ENCODE peak calls at places on chromosomes 1 and 21, in eight cellular contexts. One of them, this sample, is unnamed.

GRCh38 chr1:110962892-110963665 is 643 bp downstream of the LRIF1 start:
- DNase-seq in cardiac muscle cell: peak; percentile 63
- DNase-seq in pancreas: peak; percentile 49
- DNase-seq in tibial artery: peak; percentile 73
- DNase-seq in lower lobe of right lung: peak; percentile 72
- DNase-seq in spleen: peak; percentile 92
- DNase-seq in OCI-LY7: peak; percentile 19
- DNase-seq in AG04450: peak; percentile 57
- DNase-seq in this sample: peak; percentile 37

GRCh38 chr1:24768873-24769605 is 23.8 kb downstream of the CLIC4 start:
- DNase-seq in tibial artery: no peak
- DNase-seq in pancreas: no peak
- DNase-seq in OCI-LY7: no peak
- DNase-seq in lower lobe of right lung: no peak
- DNase-seq in cardiac muscle cell: no peak
- DNase-seq in spleen: no peak
- DNase-seq in AG04450: no peak
- DNase-seq in this sample: no peak

GRCh38 chr1:33094971-33095604 is 14.1 kb downstream of the AZIN2 start:
- DNase-seq in pancreas: peak; percentile 41
- DNase-seq in OCI-LY7: peak; percentile 37
- DNase-seq in tibial artery: no peak
- DNase-seq in lower lobe of right lung: no peak
- DNase-seq in spleen: no peak
- DNase-seq in cardiac muscle cell: peak; percentile 64
- DNase-seq in AG04450: peak; percentile 29
- DNase-seq in this sample: peak; percentile 56

GRCh38 chr1:234111458-234112142 is 207.1 kb downstream of the SLC35F3 start:
- DNase-seq in AG04450: no peak
- DNase-seq in cardiac muscle cell: peak; percentile 83
- DNase-seq in OCI-LY7: no peak
- DNase-seq in pancreas: no peak
- DNase-seq in spleen: no peak
- DNase-seq in tibial artery: no peak
- DNase-seq in lower lobe of right lung: peak; percentile 47
- DNase-seq in this sample: no peak

GRCh38 chr1:168743001-168743400 is 14.0 kb upstream of the DPT start:
- DNase-seq in tibial artery: no peak
- DNase-seq in spleen: no peak
- DNase-seq in lower lobe of right lung: no peak
- DNase-seq in pancreas: no peak
- DNase-seq in AG04450: no peak
- DNase-seq in OCI-LY7: no peak
- DNase-seq in cardiac muscle cell: no peak
- DNase-seq in this sample: no peak

GRCh38 chr1:55061000-55061705 is 21.8 kb downstream of the PCSK9 start:
- DNase-seq in AG04450: no peak
- DNase-seq in lower lobe of right lung: no peak
- DNase-seq in spleen: no peak
- DNase-seq in pancreas: no peak
- DNase-seq in cardiac muscle cell: no peak
- DNase-seq in tibial artery: no peak
- DNase-seq in OCI-LY7: no peak
- DNase-seq in this sample: no peak

GRCh38 chr1:247576514-247576913 is 11.6 kb upstream of the OR2G2 start:
- DNase-seq in cardiac muscle cell: peak; percentile 4
- DNase-seq in pancreas: no peak
- DNase-seq in OCI-LY7: peak; percentile 11
- DNase-seq in lower lobe of right lung: no peak
- DNase-seq in tibial artery: no peak
- DNase-seq in spleen: no peak
- DNase-seq in AG04450: no peak
- DNase-seq in this sample: peak; percentile 8

GRCh38 chr21:32524010-32524719 is 61.2 kb downstream of the TCP10L start:
- DNase-seq in AG04450: no peak
- DNase-seq in lower lobe of right lung: no peak
- DNase-seq in spleen: no peak
- DNase-seq in pancreas: no peak
- DNase-seq in OCI-LY7: no peak
- DNase-seq in tibial artery: no peak
- DNase-seq in cardiac muscle cell: no peak
- DNase-seq in this sample: peak; percentile 30

GRCh38 chr1:245645406-245645805 is 490.6 kb downstream of the KIF26B start:
- DNase-seq in tibial artery: no peak
- DNase-seq in lower lobe of right lung: no peak
- DNase-seq in OCI-LY7: no peak
- DNase-seq in cardiac muscle cell: no peak
- DNase-seq in spleen: no peak
- DNase-seq in pancreas: no peak
- DNase-seq in AG04450: no peak
- DNase-seq in this sample: no peak

GRCh38 chr1:26265405-26265804 is 14.5 kb upstream of the SH3BGRL3 start:
- DNase-seq in lower lobe of right lung: no peak
- DNase-seq in cardiac muscle cell: no peak
- DNase-seq in AG04450: no peak
- DNase-seq in tibial artery: no peak
- DNase-seq in pancreas: no peak
- DNase-seq in spleen: no peak
- DNase-seq in OCI-LY7: no peak
- DNase-seq in this sample: no peak

GRCh38 chr1:95407864-95408291 is 173.9 kb downstream of the RWDD3 start:
- DNase-seq in lower lobe of right lung: no peak
- DNase-seq in cardiac muscle cell: no peak
- DNase-seq in spleen: no peak
- DNase-seq in OCI-LY7: no peak
- DNase-seq in AG04450: no peak
- DNase-seq in tibial artery: no peak
- DNase-seq in pancreas: no peak
- DNase-seq in this sample: no peak

GRCh38 chr1:201471772-201472171 is 2.8 kb upstream of the PHLDA3 start:
- DNase-seq in AG04450: no peak
- DNase-seq in tibial artery: no peak
- DNase-seq in OCI-LY7: no peak
- DNase-seq in lower lobe of right lung: no peak
- DNase-seq in pancreas: no peak
- DNase-seq in cardiac muscle cell: no peak
- DNase-seq in spleen: no peak
- DNase-seq in this sample: peak; percentile 71

GRCh38 chr1:175978926-175979325 is 228.2 kb downstream of the COP1 start:
- DNase-seq in pancreas: no peak
- DNase-seq in lower lobe of right lung: no peak
- DNase-seq in OCI-LY7: no peak
- DNase-seq in spleen: no peak
- DNase-seq in tibial artery: no peak
- DNase-seq in AG04450: no peak
- DNase-seq in cardiac muscle cell: no peak
- DNase-seq in this sample: no peak

GRCh38 chr1:198927129-198927528 is 288.3 kb downstream of the PTPRC start:
- DNase-seq in AG04450: no peak
- DNase-seq in OCI-LY7: no peak
- DNase-seq in tibial artery: no peak
- DNase-seq in cardiac muscle cell: no peak
- DNase-seq in pancreas: no peak
- DNase-seq in lower lobe of right lung: no peak
- DNase-seq in spleen: no peak
- DNase-seq in this sample: no peak

GRCh38 chr1:3717715-3718601 is 34.3 kb upstream of the CCDC27 start:
- DNase-seq in AG04450: no peak
- DNase-seq in pancreas: no peak
- DNase-seq in OCI-LY7: peak; percentile 25
- DNase-seq in tibial artery: no peak
- DNase-seq in cardiac muscle cell: peak; percentile 84
- DNase-seq in spleen: no peak
- DNase-seq in lower lobe of right lung: no peak
- DNase-seq in this sample: peak; percentile 42

GRCh38 chr1:209491031-209491430 is 92.5 kb upstream of the CAMK1G start:
- DNase-seq in OCI-LY7: no peak
- DNase-seq in AG04450: no peak
- DNase-seq in pancreas: no peak
- DNase-seq in spleen: no peak
- DNase-seq in cardiac muscle cell: no peak
- DNase-seq in lower lobe of right lung: no peak
- DNase-seq in tibial artery: no peak
- DNase-seq in this sample: no peak

GRCh38 chr21:28144089-28144488 is 848.6 kb downstream of the LTN1 start:
- DNase-seq in lower lobe of right lung: no peak
- DNase-seq in spleen: no peak
- DNase-seq in OCI-LY7: no peak
- DNase-seq in cardiac muscle cell: no peak
- DNase-seq in pancreas: no peak
- DNase-seq in AG04450: no peak
- DNase-seq in tibial artery: no peak
- DNase-seq in this sample: no peak

GRCh38 chr1:119291611-119292206 is 76.9 kb upstream of the HAO2 start:
- DNase-seq in OCI-LY7: no peak
- DNase-seq in lower lobe of right lung: no peak
- DNase-seq in pancreas: no peak
- DNase-seq in cardiac muscle cell: no peak
- DNase-seq in tibial artery: no peak
- DNase-seq in AG04450: no peak
- DNase-seq in spleen: no peak
- DNase-seq in this sample: no peak

GRCh38 chr1:119285482-119285881 is 83.1 kb upstream of the HAO2 start:
- DNase-seq in cardiac muscle cell: no peak
- DNase-seq in spleen: no peak
- DNase-seq in OCI-LY7: no peak
- DNase-seq in lower lobe of right lung: no peak
- DNase-seq in tibial artery: no peak
- DNase-seq in AG04450: peak; percentile 18
- DNase-seq in pancreas: no peak
- DNase-seq in this sample: peak; percentile 33

GRCh38 chr1:119290297-119290696 is 78.3 kb upstream of the HAO2 start:
- DNase-seq in spleen: no peak
- DNase-seq in lower lobe of right lung: no peak
- DNase-seq in OCI-LY7: no peak
- DNase-seq in cardiac muscle cell: no peak
- DNase-seq in tibial artery: no peak
- DNase-seq in AG04450: no peak
- DNase-seq in pancreas: no peak
- DNase-seq in this sample: no peak

GRCh38 chr1:119288751-119289150 is 79.8 kb upstream of the HAO2 start:
- DNase-seq in AG04450: no peak
- DNase-seq in tibial artery: no peak
- DNase-seq in OCI-LY7: no peak
- DNase-seq in lower lobe of right lung: no peak
- DNase-seq in pancreas: no peak
- DNase-seq in cardiac muscle cell: no peak
- DNase-seq in spleen: no peak
- DNase-seq in this sample: no peak

GRCh38 chr1:119286587-119287181 is 81.9 kb upstream of the HAO2 start:
- DNase-seq in tibial artery: no peak
- DNase-seq in OCI-LY7: peak; percentile 50
- DNase-seq in AG04450: no peak
- DNase-seq in lower lobe of right lung: no peak
- DNase-seq in pancreas: no peak
- DNase-seq in spleen: no peak
- DNase-seq in cardiac muscle cell: peak; percentile 73
- DNase-seq in this sample: peak; percentile 35
- TF ChIP-seq CTCF in tibial artery: no peak
- TF ChIP-seq CTCF in OCI-LY7: peak; percentile 84
- TF ChIP-seq CTCF in AG04450: peak; percentile 32
- TF ChIP-seq CTCF in lower lobe of right lung: peak; percentile 37
- TF ChIP-seq CTCF in pancreas: peak; percentile 24
- TF ChIP-seq CTCF in spleen: peak; percentile 23
- TF ChIP-seq CTCF in cardiac muscle cell: peak; percentile 54
- TF ChIP-seq CTCF in this sample: peak; percentile 19

GRCh38 chr1:63522891-63523728 is at the start of the genes EFCAB7 and ITGB3BP:
- DNase-seq in spleen: peak; percentile 94
- DNase-seq in AG04450: peak; percentile 88
- DNase-seq in tibial artery: peak; percentile 89
- DNase-seq in cardiac muscle cell: peak; percentile 92
- DNase-seq in lower lobe of right lung: peak; percentile 84
- DNase-seq in OCI-LY7: peak; percentile 96
- DNase-seq in pancreas: peak; percentile 72
- DNase-seq in this sample: peak; percentile 89

GRCh38 chr1:63523738-63524137 is 413 bp downstream of the EFCAB7 start:
- DNase-seq in cardiac muscle cell: peak; percentile 23
- DNase-seq in lower lobe of right lung: no peak
- DNase-seq in AG04450: no peak
- DNase-seq in spleen: no peak
- DNase-seq in OCI-LY7: peak; percentile 21
- DNase-seq in pancreas: no peak
- DNase-seq in tibial artery: no peak
- DNase-seq in this sample: peak; percentile 4

GRCh38 chr1:63524166-63524565 is 841 bp downstream of the EFCAB7 start:
- DNase-seq in spleen: no peak
- DNase-seq in pancreas: no peak
- DNase-seq in tibial artery: no peak
- DNase-seq in AG04450: no peak
- DNase-seq in cardiac muscle cell: no peak
- DNase-seq in OCI-LY7: peak; percentile 27
- DNase-seq in lower lobe of right lung: no peak
- DNase-seq in this sample: no peak
- H3K27ac ChIP-seq in spleen: peak overlapping the region; percentile 96
- H3K27ac ChIP-seq in pancreas: no peak overlapping the region
- H3K27ac ChIP-seq in tibial artery: peak overlapping the region; percentile 89
- H3K27ac ChIP-seq in AG04450: no peak overlapping the region
- H3K27ac ChIP-seq in cardiac muscle cell: peak overlapping the region; percentile 98
- H3K27ac ChIP-seq in OCI-LY7: peak overlapping the region; percentile 82
- H3K27ac ChIP-seq in lower lobe of right lung: peak overlapping the region; percentile 95
- H3K27ac ChIP-seq in this sample: no peak overlapping the region

GRCh38 chr21:14376854-14377253 is 6.1 kb downstream of the HSPA13 start:
- DNase-seq in lower lobe of right lung: no peak
- DNase-seq in pancreas: no peak
- DNase-seq in cardiac muscle cell: no peak
- DNase-seq in OCI-LY7: peak; percentile 16
- DNase-seq in tibial artery: no peak
- DNase-seq in AG04450: no peak
- DNase-seq in spleen: no peak
- DNase-seq in this sample: no peak
- TF ChIP-seq CTCF in lower lobe of right lung: no peak
- TF ChIP-seq CTCF in pancreas: no peak
- TF ChIP-seq CTCF in cardiac muscle cell: no peak
- TF ChIP-seq CTCF in OCI-LY7: peak; percentile 70
- TF ChIP-seq CTCF in tibial artery: no peak
- TF ChIP-seq CTCF in AG04450: no peak
- TF ChIP-seq CTCF in spleen: no peak
- TF ChIP-seq CTCF in this sample: no peak

DNA sequence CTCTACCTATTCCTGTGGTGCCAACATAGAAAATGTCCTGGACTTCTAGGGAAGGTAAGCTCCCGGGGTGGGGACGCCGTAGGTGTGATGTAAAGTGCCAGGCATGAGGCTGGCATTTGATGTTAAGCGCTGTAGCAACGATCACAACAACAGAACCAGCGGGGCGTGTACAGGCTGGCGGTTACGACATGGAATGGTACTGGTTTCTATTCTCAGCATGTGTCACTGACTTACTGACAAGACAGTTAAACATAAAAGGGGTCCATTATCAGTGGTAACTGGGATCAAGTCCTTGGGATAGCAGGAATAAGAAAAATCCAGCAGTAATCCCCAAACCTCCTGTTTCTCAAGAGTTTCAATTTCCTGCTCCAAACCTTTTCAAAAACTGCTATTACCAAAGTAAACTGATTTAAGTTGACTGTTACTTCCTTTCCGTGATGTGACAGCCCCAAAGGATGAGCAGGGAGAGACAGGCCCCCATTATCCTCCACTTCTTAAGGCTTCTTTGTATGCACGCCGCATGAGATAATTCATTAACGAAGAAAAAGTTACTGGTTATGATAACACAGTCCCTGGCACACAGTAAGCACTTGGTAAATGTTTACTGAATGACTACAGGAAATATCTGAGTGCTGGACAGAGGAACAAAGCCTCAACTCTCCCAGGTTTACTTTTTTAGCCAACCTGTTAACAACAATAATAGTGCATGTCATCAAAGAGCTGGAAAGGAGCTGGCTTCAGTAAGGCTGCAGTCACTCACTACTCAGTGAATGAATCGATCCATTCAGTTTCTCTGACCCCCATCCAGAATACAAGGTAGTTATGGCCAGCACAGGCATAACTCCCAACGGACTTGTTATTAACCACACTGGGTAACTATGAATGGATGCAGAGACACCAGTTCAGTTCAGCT is 58.6 kb downstream of the TGFBR3 start:
- DNase-seq in tibial artery: no peak
- DNase-seq in pancreas: peak; percentile 50
- DNase-seq in cardiac muscle cell: no peak
- DNase-seq in lower lobe of right lung: peak; percentile 57
- DNase-seq in spleen: no peak
- DNase-seq in AG04450: no peak
- DNase-seq in OCI-LY7: no peak
- DNase-seq in this sample: peak; percentile 42
- H3K27ac ChIP-seq in tibial artery: no peak overlapping the region
- H3K27ac ChIP-seq in pancreas: peak overlapping the region; percentile 54
- H3K27ac ChIP-seq in cardiac muscle cell: no peak overlapping the region
- H3K27ac ChIP-seq in lower lobe of right lung: peak overlapping the region; percentile 13
- H3K27ac ChIP-seq in spleen: peak overlapping the region; percentile 58
- H3K27ac ChIP-seq in AG04450: no peak overlapping the region
- H3K27ac ChIP-seq in OCI-LY7: no peak overlapping the region
- H3K27ac ChIP-seq in this sample: peak overlapping the region; percentile 26

This sample was measured in RWPE1.